ENCODE peak calls at places on chromosomes 3 and 15, in eight cellular contexts. G, J, N, K, W, T, A and V are unnamed samples.

GRCh38 chr3:195896361-195897080 is 11.8 kb downstream of the TNK2 start:
- DNase-seq in W (peak; percentile 70), J (no peak), T (peak; percentile 67), K (no peak), N (no peak), G (peak; percentile 40), A (no peak), V (no peak)

GRCh38 chr15:34514251-34514760 is 69.1 kb downstream of the GOLGA8B start:
- DNase-seq in W (peak; percentile 62), N (no peak), A (peak; percentile 14), T (peak; percentile 31), K (no peak), J (no peak), G (no peak), V (peak; percentile 35)

GRCh38 chr3:156781310-156782230 is 44.6 kb upstream of the LEKR1 start:
- DNase-seq in K (peak; percentile 28), T (no peak), W (no peak), G (no peak), N (no peak), A (no peak), J (no peak), V (no peak)

GRCh38 chr3:7506606-7507180 is 645.8 kb downstream of the GRM7 start:
- DNase-seq in W (no peak), J (no peak), N (no peak), K (no peak), A (no peak), G (no peak), T (no peak), V (no peak)

GRCh38 chr3:72152551-72153476 is 367.9 kb upstream of the PROK2 start:
- DNase-seq in N (no peak), W (peak; percentile 72), G (peak; percentile 57), J (no peak), T (peak; percentile 67), K (peak; percentile 91), A (peak; percentile 79), V (peak; percentile 81)

GRCh38 chr15:63605816-63606215 is 8.6 kb downstream of the FBXL22 start:
- DNase-seq in J (peak; percentile 59), A (peak; percentile 34), N (no peak), W (no peak), T (no peak), K (no peak), G (no peak), V (no peak)

GRCh38 chr3:178705925-178706324 is 169.7 kb downstream of the KCNMB2 start:
- DNase-seq in W (no peak), N (no peak), T (no peak), J (no peak), K (no peak), A (no peak), G (no peak), V (no peak)

GRCh38 chr3:28347374-28348285 is 891 bp upstream of the ZCWPW2 start:
- DNase-seq in W (no peak), K (no peak), J (no peak), A (no peak), G (no peak), T (no peak), N (no peak), V (peak; percentile 3)

GRCh38 chr3:150349314-150350097 is 58.6 kb upstream of the TSC22D2 start:
- DNase-seq in G (no peak), N (no peak), A (no peak), K (no peak), J (no peak), T (no peak), W (peak; percentile 75), V (no peak)

GRCh38 chr3:74465652-74466415 is 148.6 kb downstream of the CNTN3 start:
- DNase-seq in W (no peak), T (no peak), A (no peak), N (no peak), J (no peak), K (no peak), G (peak; percentile 25), V (no peak)

GRCh38 chr3:149016669-149017541 is 25.6 kb downstream of the GYG1 start:
- DNase-seq in T (no peak), W (no peak), K (no peak), A (no peak), J (no peak), G (no peak), N (no peak), V (no peak)

DNA sequence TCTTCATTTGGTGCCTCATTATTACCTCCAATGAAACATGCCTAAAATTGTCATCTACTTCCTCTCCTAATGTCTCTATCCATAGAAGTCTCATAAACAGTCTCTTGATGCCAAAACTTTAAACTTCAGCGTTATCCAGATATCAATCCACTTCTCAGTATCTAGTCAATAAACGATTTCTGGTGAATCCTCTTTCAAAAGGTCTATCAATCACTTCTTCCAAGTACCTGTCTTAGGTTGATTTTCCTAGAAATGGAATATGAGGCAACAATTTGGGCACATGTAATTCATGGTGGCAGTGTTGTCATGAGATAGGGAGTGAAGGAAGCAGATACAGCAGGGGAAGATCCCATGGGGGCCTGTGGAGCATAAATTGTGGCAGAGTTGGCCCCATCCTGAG is 348.5 kb upstream of the POU1F1 start:
- DNase-seq in N (no peak), W (no peak), A (no peak), G (no peak), T (no peak), J (no peak), K (no peak), V (no peak)
- TF ChIP-seq POLR2A in N (no peak), W (no peak), A (no peak), G (no peak), T (no peak), J (no peak), K (no peak), V (no peak)

DNA sequence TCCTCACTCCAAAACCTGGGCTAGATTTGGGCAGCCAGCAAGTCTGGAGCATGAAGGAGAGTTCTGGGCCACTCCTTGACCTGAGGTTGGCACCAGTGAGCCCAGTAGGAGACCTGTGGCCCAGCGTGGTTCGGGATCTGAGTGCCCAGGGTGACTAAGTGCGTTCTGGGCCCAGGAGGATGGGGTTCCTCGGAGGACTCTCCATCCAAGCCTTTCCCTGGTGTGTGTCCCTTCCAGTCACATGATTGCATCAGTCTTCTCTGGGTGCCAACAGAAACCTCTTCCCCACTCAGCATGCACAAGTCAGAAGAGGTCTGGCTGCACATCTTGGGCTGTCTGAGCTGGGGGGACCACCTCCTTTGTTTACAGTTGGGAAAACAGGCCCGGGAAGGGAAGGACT is 14.9 kb downstream of the TMEM43 start:
- DNase-seq in K (no peak), G (no peak), T (no peak), A (no peak), J (no peak), N (no peak), W (no peak), V (no peak)
- H3K27ac ChIP-seq in K (no peak overlapping the region), G (no peak overlapping the region), T (no peak overlapping the region), A (no peak overlapping the region), J (no peak overlapping the region), N (no peak overlapping the region), W (no peak overlapping the region), V (no peak overlapping the region)

GRCh38 chr15:59169337-59169736 is 37.3 kb upstream of the LDHAL6B start:
- DNase-seq in A (no peak), W (no peak), K (no peak), G (no peak), N (no peak), J (no peak), T (no peak), V (no peak)

GRCh38 chr15:59168536-59168935 is 38.1 kb upstream of the LDHAL6B start:
- DNase-seq in J (no peak), W (no peak), N (no peak), G (no peak), K (no peak), T (peak; percentile 39), A (no peak), V (no peak)

GRCh38 chr15:59170998-59171397 is 35.6 kb upstream of the LDHAL6B start:
- DNase-seq in K (no peak), A (no peak), G (no peak), J (no peak), T (no peak), W (no peak), N (no peak), V (no peak)

GRCh38 chr15:59172289-59172901 is 34.2 kb upstream of the LDHAL6B start:
- DNase-seq in K (no peak), J (no peak), W (no peak), A (no peak), N (no peak), T (no peak), G (no peak), V (no peak)

GRCh38 chr15:59170295-59170881 is 36.3 kb upstream of the LDHAL6B start:
- DNase-seq in G (peak; percentile 94), W (peak; percentile 23), A (peak; percentile 37), J (no peak), K (peak; percentile 91), T (peak; percentile 50), N (peak; percentile 86), V (peak; percentile 73)
- H3K36me3 ChIP-seq in G (no peaks in the 10 kb centered on the region), W (peaks cover 49% of the 10 kb centered on the region), A (no peaks in the 10 kb centered on the region), J (peaks cover 80% of the 10 kb centered on the region), K (peaks cover under 1% of the 10 kb centered on the region), T (no peaks in the 10 kb centered on the region), N (no peaks in the 10 kb centered on the region), V (no peaks in the 10 kb centered on the region)

DNA sequence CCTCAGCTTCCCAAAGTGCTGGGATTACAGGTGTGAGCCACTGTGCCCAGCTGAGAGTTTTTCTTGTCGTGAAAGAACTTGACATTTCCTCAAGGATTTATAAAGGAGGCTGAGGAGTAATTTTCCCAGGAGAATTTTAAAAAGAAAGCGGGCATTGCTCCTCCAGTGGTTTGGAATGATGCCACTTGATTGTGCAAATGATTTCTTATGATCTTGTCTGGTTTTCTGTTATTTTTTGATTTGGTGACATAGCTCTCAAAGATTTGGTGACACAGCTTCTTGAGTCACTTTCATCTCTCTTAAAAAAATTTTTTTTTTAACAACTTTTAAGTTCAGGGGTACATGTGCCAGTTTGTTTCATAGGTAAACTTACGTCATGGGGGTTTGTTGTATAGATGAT is 24.6 kb upstream of the NFKBIZ start:
- DNase-seq in J (no peak), A (no peak), W (no peak), K (no peak), N (no peak), G (no peak), T (no peak), V (no peak)
- TF ChIP-seq POLR2A in J (no peak), A (no peak), W (no peak), K (no peak), N (no peak), G (no peak), T (no peak), V (no peak)

GRCh38 chr3:181716916-181717315 is 5.2 kb downstream of the SOX2 start:
- DNase-seq in A (no peak), J (no peak), T (no peak), G (no peak), K (no peak), W (no peak), N (no peak), V (no peak)
- H3K27ac ChIP-seq in A (no peak overlapping the region), J (no peak overlapping the region), T (no peak overlapping the region), G (no peak overlapping the region), K (peak overlapping the region; percentile 57), W (no peak overlapping the region), N (no peak overlapping the region), V (no peak overlapping the region)